ENCODE peak calls at places on chromosomes 16 and 17, in six cellular contexts. Z, S, K, N, C and Y are unnamed samples. For H3K27me3, the result is how much of the 10 kb centered on the place peaks cover.

GRCh38 chr17:83160443-83161297 is 81.3 kb downstream of the METRNL start:
- DNase-seq in C (no peak), K (peak), Z (no peak), S (no peak), N (no peak), Y (no peak)

GRCh38 chr17:79944251-79944812 is 91.3 kb downstream of the TBC1D16 start:
- DNase-seq in C (no peak), N (peak), K (peak), Z (peak), S (no peak), Y (peak)

GRCh38 chr17:2101448-2102257 is 46.8 kb downstream of the HIC1 start:
- DNase-seq in S (peak), K (no peak), Z (no peak), N (peak), C (peak), Y (peak)

GRCh38 chr16:85435298-85435697 is 177.8 kb upstream of the GSE1 start:
- DNase-seq in K (no peak), Z (no peak), C (no peak), N (no peak), S (no peak), Y (no peak)

GRCh38 chr17:48593126-48593829 is at the start of gene HOXB5:
- DNase-seq in K (peak), N (no peak), S (no peak), Z (no peak), C (no peak), Y (no peak)

GRCh38 chr17:50192873-50193274 is 8.6 kb downstream of the COL1A1 start:
- DNase-seq in K (no peak), S (no peak), Z (no peak), C (no peak), N (no peak), Y (no peak)

GRCh38 chr16:79150128-79150527 is 450.4 kb downstream of the MAF start:
- DNase-seq in K (no peak), C (no peak), Z (no peak), S (no peak), N (no peak), Y (no peak)

GRCh38 chr16:66878067-66878466 is 2.2 kb upstream of the PDP2 start:
- DNase-seq in K (no peak), C (no peak), Z (peak), S (peak), N (no peak), Y (no peak)

GRCh38 chr16:80500116-80500859 is 40.5 kb upstream of the DYNLRB2 start:
- DNase-seq in K (no peak), C (no peak), N (no peak), S (no peak), Z (no peak), Y (no peak)

GRCh38 chr16:62041401-62041800 is 5.2 kb upstream of the CDH8 start:
- DNase-seq in K (peak), N (no peak), C (no peak), Z (no peak), S (no peak), Y (no peak)

GRCh38 chr17:29205047-29205446 is 24.8 kb upstream of the MYO18A start:
- DNase-seq in Z (no peak), S (no peak), K (no peak), N (no peak), C (no peak), Y (peak)

GRCh38 chr16:11232852-11233726 is 22.9 kb downstream of the SOCS1 start:
- DNase-seq in S (no peak), Z (no peak), C (no peak), K (peak), N (peak), Y (no peak)

GRCh38 chr17:6548578-6549330 is 7.6 kb downstream of the PITPNM3 start:
- DNase-seq in K (no peak), S (no peak), Z (no peak), C (no peak), N (peak), Y (no peak)

GRCh38 chr17:4098516-4099209 is 44.2 kb downstream of the ZZEF1 start:
- DNase-seq in N (no peak), S (no peak), Z (no peak), K (no peak), C (no peak), Y (no peak)

GRCh38 chr17:67751101-67752074 is 33.7 kb downstream of the NOL11 start:
- DNase-seq in N (no peak), C (no peak), K (peak), S (no peak), Z (no peak), Y (no peak)

GRCh38 chr17:44105483-44105882 is 18.0 kb downstream of the HDAC5 start:
- DNase-seq in K (peak), C (no peak), N (no peak), Z (no peak), S (no peak), Y (peak)

GRCh38 chr16:54098247-54098646 is 188.3 kb downstream of the IRX3 start:
- DNase-seq in K (no peak), S (no peak), N (no peak), C (no peak), Z (no peak), Y (no peak)
- H3K27me3 ChIP-seq in K (under half), S (under half), N (under half), C (under half), Z (under half), Y (under half)

GRCh38 chr16:56824335-56824734 is 40.7 kb upstream of the SLC12A3 start:
- DNase-seq in Z (no peak), S (no peak), C (no peak), N (peak), K (no peak), Y (no peak)
- TF ChIP-seq CTCF in Z (no peak), S (no peak), C (no peak), N (no peak), K (peak), Y (peak)

GRCh38 chr17:77728871-77729270 is 229.6 kb upstream of the TNRC6C start:
- DNase-seq in Z (no peak), S (no peak), K (peak), N (no peak), C (no peak), Y (no peak)
- H3K27me3 ChIP-seq in Z (under half), S (under half), K (under half), N (under half), C (under half), Y (under half)

DNA sequence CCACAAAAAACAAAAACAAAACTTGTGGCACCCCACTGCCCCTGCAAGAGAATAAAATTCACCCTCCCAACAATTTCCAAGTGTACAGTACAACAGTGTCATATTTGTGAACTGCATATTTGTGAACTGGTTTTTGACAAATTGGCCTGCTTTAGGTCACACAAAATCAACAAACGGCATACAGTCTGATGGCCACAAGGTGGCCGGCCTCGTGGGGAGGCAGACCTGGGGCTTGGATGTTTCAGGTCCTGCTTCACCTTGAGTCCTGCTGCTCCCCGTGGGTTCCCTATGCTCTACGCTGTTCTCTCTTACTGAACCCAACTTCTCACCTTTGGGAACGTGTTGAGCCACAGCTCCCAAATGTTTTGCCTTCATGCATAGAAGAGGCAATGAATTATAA is 102.2 kb downstream of the CDK5R1 start:
- DNase-seq in N (no peak), C (no peak), Z (no peak), K (peak), S (no peak), Y (no peak)
- TF ChIP-seq CTCF in N (no peak), C (no peak), Z (peak), K (peak), S (no peak), Y (peak)